ENCODE peak calls at places on chromosomes 4 and X, in eight cellular contexts. One of them, this sample, is unnamed.

GRCh38 chr4:105765690-105766407 is 57.3 kb downstream of the GSTCD start:
- DNase-seq in activated CD4-positive, alpha-beta T cell treated with anti-CD3 and anti-CD28 coated beads, Interleukin-2, amount 50 U/mL, for 48 hours: no peak
- DNase-seq in NCI-H460: peak
- DNase-seq in kidney tubule cell: peak
- DNase-seq in lower lobe of right lung: no peak
- DNase-seq in body of pancreas: no peak
- DNase-seq in effector CD4-positive, alpha-beta T cell: no peak
- DNase-seq in GM23338: peak
- DNase-seq in this sample: peak

GRCh38 chr4:26723216-26723615 is 137.4 kb upstream of the STIM2 start:
- DNase-seq in activated CD4-positive, alpha-beta T cell treated with anti-CD3 and anti-CD28 coated beads, Interleukin-2, amount 50 U/mL, for 48 hours: no peak
- DNase-seq in NCI-H460: no peak
- DNase-seq in kidney tubule cell: no peak
- DNase-seq in lower lobe of right lung: no peak
- DNase-seq in body of pancreas: no peak
- DNase-seq in effector CD4-positive, alpha-beta T cell: no peak
- DNase-seq in GM23338: no peak
- DNase-seq in this sample: no peak

GRCh38 chr4:113822555-113823290 is 61.2 kb upstream of the CAMK2D start:
- DNase-seq in activated CD4-positive, alpha-beta T cell treated with anti-CD3 and anti-CD28 coated beads, Interleukin-2, amount 50 U/mL, for 48 hours: no peak
- DNase-seq in NCI-H460: no peak
- DNase-seq in kidney tubule cell: no peak
- DNase-seq in lower lobe of right lung: no peak
- DNase-seq in body of pancreas: no peak
- DNase-seq in effector CD4-positive, alpha-beta T cell: no peak
- DNase-seq in GM23338: no peak
- DNase-seq in this sample: no peak

GRCh38 chr4:139774759-139775487 is 109.3 kb downstream of the MGST2 start:
- DNase-seq in activated CD4-positive, alpha-beta T cell treated with anti-CD3 and anti-CD28 coated beads, Interleukin-2, amount 50 U/mL, for 48 hours: no peak
- DNase-seq in NCI-H460: no peak
- DNase-seq in kidney tubule cell: no peak
- DNase-seq in lower lobe of right lung: no peak
- DNase-seq in body of pancreas: no peak
- DNase-seq in effector CD4-positive, alpha-beta T cell: no peak
- DNase-seq in GM23338: peak
- DNase-seq in this sample: no peak

GRCh38 chr4:75555294-75556164 is at the start of gene ODAPH:
- DNase-seq in activated CD4-positive, alpha-beta T cell treated with anti-CD3 and anti-CD28 coated beads, Interleukin-2, amount 50 U/mL, for 48 hours: peak
- DNase-seq in NCI-H460: no peak
- DNase-seq in kidney tubule cell: peak
- DNase-seq in lower lobe of right lung: no peak
- DNase-seq in body of pancreas: no peak
- DNase-seq in effector CD4-positive, alpha-beta T cell: no peak
- DNase-seq in GM23338: peak
- DNase-seq in this sample: no peak

GRCh38 chr4:150006197-150006596 is 72.0 kb upstream of the DCLK2 start:
- DNase-seq in activated CD4-positive, alpha-beta T cell treated with anti-CD3 and anti-CD28 coated beads, Interleukin-2, amount 50 U/mL, for 48 hours: no peak
- DNase-seq in NCI-H460: no peak
- DNase-seq in kidney tubule cell: no peak
- DNase-seq in lower lobe of right lung: no peak
- DNase-seq in body of pancreas: no peak
- DNase-seq in effector CD4-positive, alpha-beta T cell: no peak
- DNase-seq in GM23338: no peak
- DNase-seq in this sample: no peak

GRCh38 chr4:26131711-26132110 is 189.1 kb upstream of the RBPJ start:
- DNase-seq in activated CD4-positive, alpha-beta T cell treated with anti-CD3 and anti-CD28 coated beads, Interleukin-2, amount 50 U/mL, for 48 hours: peak
- DNase-seq in NCI-H460: no peak
- DNase-seq in kidney tubule cell: no peak
- DNase-seq in lower lobe of right lung: no peak
- DNase-seq in body of pancreas: no peak
- DNase-seq in effector CD4-positive, alpha-beta T cell: peak
- DNase-seq in GM23338: no peak
- DNase-seq in this sample: no peak

GRCh38 chr4:19508442-19508841 is 743.3 kb upstream of the SLIT2 start:
- DNase-seq in activated CD4-positive, alpha-beta T cell treated with anti-CD3 and anti-CD28 coated beads, Interleukin-2, amount 50 U/mL, for 48 hours: no peak
- DNase-seq in NCI-H460: no peak
- DNase-seq in kidney tubule cell: no peak
- DNase-seq in lower lobe of right lung: no peak
- DNase-seq in body of pancreas: no peak
- DNase-seq in effector CD4-positive, alpha-beta T cell: no peak
- DNase-seq in GM23338: no peak
- DNase-seq in this sample: no peak

GRCh38 chrX:154027003-154027402 is 7.3 kb upstream of the IRAK1 start:
- DNase-seq in activated CD4-positive, alpha-beta T cell treated with anti-CD3 and anti-CD28 coated beads, Interleukin-2, amount 50 U/mL, for 48 hours: no peak
- DNase-seq in NCI-H460: no peak
- DNase-seq in kidney tubule cell: no peak
- DNase-seq in lower lobe of right lung: no peak
- DNase-seq in body of pancreas: no peak
- DNase-seq in effector CD4-positive, alpha-beta T cell: no peak
- DNase-seq in GM23338: no peak
- DNase-seq in this sample: no peak

GRCh38 chr4:78704981-78705757 is 71.0 kb upstream of the BMP2K start:
- DNase-seq in activated CD4-positive, alpha-beta T cell treated with anti-CD3 and anti-CD28 coated beads, Interleukin-2, amount 50 U/mL, for 48 hours: no peak
- DNase-seq in NCI-H460: no peak
- DNase-seq in kidney tubule cell: peak
- DNase-seq in lower lobe of right lung: no peak
- DNase-seq in body of pancreas: no peak
- DNase-seq in effector CD4-positive, alpha-beta T cell: no peak
- DNase-seq in GM23338: no peak
- DNase-seq in this sample: no peak

GRCh38 chr4:177442623-177443155 is 452 bp upstream of the AGA start:
- DNase-seq in activated CD4-positive, alpha-beta T cell treated with anti-CD3 and anti-CD28 coated beads, Interleukin-2, amount 50 U/mL, for 48 hours: peak
- DNase-seq in NCI-H460: no peak
- DNase-seq in kidney tubule cell: peak
- DNase-seq in lower lobe of right lung: no peak
- DNase-seq in body of pancreas: no peak
- DNase-seq in effector CD4-positive, alpha-beta T cell: no peak
- DNase-seq in GM23338: no peak
- DNase-seq in this sample: no peak

GRCh38 chrX:41435708-41436107 is 11.4 kb upstream of the NYX start:
- DNase-seq in activated CD4-positive, alpha-beta T cell treated with anti-CD3 and anti-CD28 coated beads, Interleukin-2, amount 50 U/mL, for 48 hours: no peak
- DNase-seq in NCI-H460: no peak
- DNase-seq in kidney tubule cell: no peak
- DNase-seq in lower lobe of right lung: no peak
- DNase-seq in body of pancreas: no peak
- DNase-seq in effector CD4-positive, alpha-beta T cell: no peak
- DNase-seq in GM23338: no peak
- DNase-seq in this sample: no peak

GRCh38 chrX:140505421-140506337 is 810 bp upstream of the SOX3 start:
- DNase-seq in activated CD4-positive, alpha-beta T cell treated with anti-CD3 and anti-CD28 coated beads, Interleukin-2, amount 50 U/mL, for 48 hours: no peak
- DNase-seq in NCI-H460: no peak
- DNase-seq in kidney tubule cell: no peak
- DNase-seq in lower lobe of right lung: no peak
- DNase-seq in body of pancreas: no peak
- DNase-seq in effector CD4-positive, alpha-beta T cell: no peak
- DNase-seq in GM23338: peak
- DNase-seq in this sample: no peak

GRCh38 chr4:147108409-147108808 is 162.7 kb upstream of the TTC29 start:
- DNase-seq in activated CD4-positive, alpha-beta T cell treated with anti-CD3 and anti-CD28 coated beads, Interleukin-2, amount 50 U/mL, for 48 hours: no peak
- DNase-seq in NCI-H460: no peak
- DNase-seq in kidney tubule cell: peak
- DNase-seq in lower lobe of right lung: no peak
- DNase-seq in body of pancreas: no peak
- DNase-seq in effector CD4-positive, alpha-beta T cell: no peak
- DNase-seq in GM23338: no peak
- DNase-seq in this sample: no peak

GRCh38 chrX:9302400-9302799 is 162.5 kb upstream of the TBL1X start:
- DNase-seq in activated CD4-positive, alpha-beta T cell treated with anti-CD3 and anti-CD28 coated beads, Interleukin-2, amount 50 U/mL, for 48 hours: no peak
- DNase-seq in NCI-H460: no peak
- DNase-seq in kidney tubule cell: no peak
- DNase-seq in lower lobe of right lung: no peak
- DNase-seq in body of pancreas: no peak
- DNase-seq in effector CD4-positive, alpha-beta T cell: no peak
- DNase-seq in GM23338: no peak
- DNase-seq in this sample: no peak

GRCh38 chrX:143894938-143895337 is 11.1 kb downstream of the UBE2NL start:
- DNase-seq in activated CD4-positive, alpha-beta T cell treated with anti-CD3 and anti-CD28 coated beads, Interleukin-2, amount 50 U/mL, for 48 hours: no peak
- DNase-seq in NCI-H460: no peak
- DNase-seq in kidney tubule cell: no peak
- DNase-seq in lower lobe of right lung: no peak
- DNase-seq in body of pancreas: no peak
- DNase-seq in effector CD4-positive, alpha-beta T cell: no peak
- DNase-seq in GM23338: no peak
- DNase-seq in this sample: no peak